ENCODE peak calls at places on chromosomes 3 and 15, in ten cellular contexts. P is SHP77; U is Calu3; C is central memory CD4-positive, alpha-beta T cell; H is uterus; Q is foreskin fibroblast; A is neuronal stem cell; S is lung microvascular endothelial cell; W is HS-5; Z is activated CD4-positive, alpha-beta T cell treated with anti-CD3 and anti-CD28 coated beads, Interleukin-2, amount 50 U/mL, for 48 hours. G is an unnamed sample.

GRCh38 chr3:181899702-181900101 is 188.0 kb downstream of the SOX2 start:
- DNase-seq in P (no peak), U (no peak), C (no peak), H (no peak), Q (no peak), A (no peak), S (no peak), W (no peak), Z (no peak), G (no peak)

GRCh38 chr3:24305795-24306467 is 188.7 kb downstream of the THRB start:
- DNase-seq in P (no peak), U (no peak), C (no peak), H (no peak), Q (peak), A (peak), S (no peak), W (no peak), Z (no peak), G (no peak)

GRCh38 chr15:77479015-77479414 is 58.3 kb downstream of the HMG20A start:
- DNase-seq in P (no peak), U (no peak), C (no peak), H (no peak), Q (no peak), A (no peak), S (no peak), W (no peak), Z (no peak), G (no peak)

GRCh38 chr3:141373768-141374526 is 5.6 kb downstream of the ZBTB38 start:
- DNase-seq in P (no peak), U (no peak), C (no peak), H (no peak), Q (peak), A (no peak), S (peak), W (peak), Z (no peak), G (peak)

GRCh38 chr15:55685292-55685691 is 57.7 kb downstream of the PRTG start:
- DNase-seq in P (no peak), U (no peak), C (no peak), H (no peak), Q (peak), A (no peak), S (no peak), W (peak), Z (no peak), G (no peak)

GRCh38 chr3:185896565-185896964 is 41.2 kb downstream of the TRA2B start:
- DNase-seq in P (no peak), U (no peak), C (no peak), H (no peak), Q (no peak), A (no peak), S (no peak), W (no peak), Z (no peak), G (no peak)

GRCh38 chr3:42685891-42686820 is 819 bp downstream of the KLHL40 start:
- DNase-seq in P (no peak), U (no peak), C (no peak), H (peak), Q (peak), A (no peak), S (peak), W (no peak), Z (no peak), G (no peak)

GRCh38 chr15:52567886-52568568 is 803 bp downstream of the ARPP19 start:
- DNase-seq in P (no peak), U (peak), C (peak), H (no peak), Q (no peak), A (no peak), S (peak), W (no peak), Z (peak), G (peak)

GRCh38 chr3:171101982-171102610 is 75.6 kb upstream of the SLC2A2 start:
- DNase-seq in P (no peak), U (no peak), C (no peak), H (no peak), Q (peak), A (no peak), S (no peak), W (peak), Z (no peak), G (peak)

GRCh38 chr3:177633671-177634207 is 436.5 kb upstream of the TBL1XR1 start:
- DNase-seq in P (no peak), U (peak), C (no peak), H (no peak), Q (peak), A (no peak), S (peak), W (no peak), Z (no peak), G (no peak)

GRCh38 chr3:190375250-190375649 is 12.7 kb upstream of the CLDN16 start:
- DNase-seq in P (no peak), U (no peak), C (no peak), H (no peak), Q (no peak), A (no peak), S (peak), W (no peak), Z (no peak), G (no peak)

GRCh38 chr3:132344666-132345280 is 27.6 kb downstream of the ACP3 start:
- DNase-seq in P (no peak), U (peak), C (no peak), H (no peak), Q (peak), A (no peak), S (peak), W (no peak), Z (no peak), G (no peak)

GRCh38 chr15:50248994-50249586 is 16.4 kb downstream of the HDC start:
- DNase-seq in P (no peak), U (no peak), C (no peak), H (no peak), Q (peak), A (no peak), S (no peak), W (no peak), Z (no peak), G (no peak)

GRCh38 chr3:124084398-124084881 is 92.5 kb upstream of the ROPN1 start:
- DNase-seq in P (no peak), U (no peak), C (no peak), H (no peak), Q (peak), A (no peak), S (no peak), W (no peak), Z (no peak), G (no peak)

GRCh38 chr15:57525581-57525980 is 66.1 kb upstream of the MYZAP start:
- DNase-seq in P (no peak), U (no peak), C (no peak), H (no peak), Q (peak), A (no peak), S (peak), W (no peak), Z (no peak), G (no peak)

GRCh38 chr15:40768492-40769309 is 1.1 kb upstream of the C15orf62 start:
- DNase-seq in P (no peak), U (no peak), C (no peak), H (no peak), Q (no peak), A (no peak), S (peak), W (no peak), Z (no peak), G (no peak)

GRCh38 chr3:3180421-3180820 is 930 bp upstream of the CRBN start:
- DNase-seq in P (no peak), U (no peak), C (no peak), H (no peak), Q (no peak), A (no peak), S (no peak), W (no peak), Z (no peak), G (no peak)

GRCh38 chr3:189988854-189989253 is 131.8 kb downstream of the P3H2 start:
- DNase-seq in P (no peak), U (no peak), C (no peak), H (no peak), Q (no peak), A (no peak), S (no peak), W (no peak), Z (no peak), G (no peak)

GRCh38 chr3:107644631-107645030 is 121.9 kb downstream of the BBX start:
- DNase-seq in P (no peak), U (no peak), C (no peak), H (no peak), Q (peak), A (no peak), S (peak), W (peak), Z (no peak), G (peak)

GRCh38 chr3:183298708-183299153 is 45.7 kb downstream of the B3GNT5 start:
- DNase-seq in P (peak), U (peak), C (no peak), H (peak), Q (peak), A (no peak), S (peak), W (no peak), Z (no peak), G (peak)

G was measured in RWPE1.